ENCODE peak calls at places on chromosomes 6 and 20, in six cellular contexts. X is breast epithelium, L is adrenal gland, M is mammary epithelial cell, A is GM23248, W is tibial nerve. Y is an unnamed sample. For H3K9me3 and H3K4me1, the result is how much of the 10 kb centered on the place peaks cover.

GRCh38 chr6:4788953-4789584 is 12.9 kb downstream of the CDYL start:
- DNase-seq in X (no peak), L (no peak), M (no peak), A (no peak), W (no peak), Y (no peak)

GRCh38 chr6:126307859-126308258 is 32.1 kb upstream of the CENPW start:
- DNase-seq in X (no peak), L (no peak), M (peak), A (peak), W (no peak), Y (no peak)

GRCh38 chr6:135274561-135275293 is 93.6 kb downstream of the MYB start:
- DNase-seq in X (no peak), L (no peak), M (no peak), A (no peak), W (no peak), Y (no peak)

GRCh38 chr6:117592983-117593759 is 9.1 kb downstream of the GOPC start:
- DNase-seq in X (no peak), L (no peak), M (no peak), A (no peak), W (no peak), Y (no peak)

GRCh38 chr6:12286381-12287132 is 3.6 kb upstream of the EDN1 start:
- DNase-seq in X (no peak), L (no peak), M (no peak), A (peak), W (no peak), Y (no peak)

GRCh38 chr6:142510217-142510616 is 208.4 kb downstream of the ADGRG6 start:
- DNase-seq in X (no peak), L (no peak), M (no peak), A (no peak), W (no peak), Y (no peak)

GRCh38 chr6:116631379-116631990 is 15.2 kb downstream of the RSPH4A start:
- DNase-seq in X (no peak), L (no peak), M (peak), A (no peak), W (no peak), Y (no peak)

GRCh38 chr6:164322533-164322932 is 908.0 kb downstream of the QKI start:
- DNase-seq in X (no peak), L (no peak), M (peak), A (peak), W (no peak), Y (no peak)

GRCh38 chr20:13904766-13905165 is 85.6 kb downstream of the SEL1L2 start:
- DNase-seq in X (no peak), L (no peak), M (no peak), A (no peak), W (no peak), Y (no peak)

GRCh38 chr6:90288404-90288803 is 8.2 kb downstream of the BACH2 start:
- DNase-seq in X (no peak), L (no peak), M (no peak), A (peak), W (no peak), Y (no peak)

GRCh38 chr6:5215799-5216198 is 45.0 kb downstream of the LYRM4 start:
- DNase-seq in X (no peak), L (no peak), M (no peak), A (no peak), W (no peak), Y (no peak)

GRCh38 chr6:130697661-130698535 is 129.3 kb upstream of the SMLR1 start:
- DNase-seq in X (no peak), L (peak), M (peak), A (peak), W (no peak), Y (no peak)

GRCh38 chr6:7341989-7342742 is 29.2 kb upstream of the SSR1 start:
- DNase-seq in X (no peak), L (no peak), M (no peak), A (peak), W (no peak), Y (no peak)

GRCh38 chr6:37695857-37696219 is 1.8 kb downstream of the MDGA1 start:
- DNase-seq in X (no peak), L (no peak), M (peak), A (peak), W (no peak), Y (no peak)

GRCh38 chr6:3382399-3383279 is 74.2 kb downstream of the SLC22A23 start:
- DNase-seq in X (no peak), L (no peak), M (peak), A (peak), W (no peak), Y (no peak)

GRCh38 chr20:33301192-33301930 is 18.3 kb downstream of the BPIFB1 start:
- DNase-seq in X (no peak), L (no peak), M (peak), A (peak), W (no peak), Y (no peak)

GRCh38 chr20:53045941-53046340 is 73.8 kb downstream of the TSHZ2 start:
- DNase-seq in X (no peak), L (no peak), M (no peak), A (no peak), W (no peak), Y (no peak)

GRCh38 chr20:6388666-6389197 is 265.9 kb upstream of the FERMT1 start:
- DNase-seq in X (no peak), L (no peak), M (no peak), A (no peak), W (no peak), Y (no peak)

GRCh38 chr6:27260836-27261375 is 13.4 kb downstream of the PRSS16 start:
- DNase-seq in X (no peak), L (no peak), M (no peak), A (no peak), W (no peak), Y (no peak)

GRCh38 chr6:3202999-3203696 is 24.3 kb downstream of the TUBB2B start:
- DNase-seq in X (no peak), L (no peak), M (peak), A (peak), W (no peak), Y (no peak)

GRCh38 chr6:139545474-139546116 is 171.1 kb upstream of the CITED2 start:
- DNase-seq in X (no peak), L (no peak), M (no peak), A (no peak), W (no peak), Y (no peak)

GRCh38 chr6:78089551-78089950 is 436.7 kb downstream of the MEI4 start:
- DNase-seq in X (no peak), L (no peak), M (no peak), A (no peak), W (no peak), Y (no peak)

GRCh38 chr6:95203153-95203754 is 374.1 kb upstream of the MANEA start:
- DNase-seq in X (no peak), L (peak), M (peak), A (peak), W (no peak), Y (no peak)

GRCh38 chr6:105105094-105105493 is 74.7 kb downstream of the POPDC3 start:
- DNase-seq in X (no peak), L (no peak), M (no peak), A (no peak), W (no peak), Y (no peak)

GRCh38 chr6:140475086-140475485 is 1100.6 kb upstream of the CITED2 start:
- DNase-seq in X (peak), L (no peak), M (peak), A (peak), W (no peak), Y (no peak)

GRCh38 chr20:31674895-31675827 is 37.4 kb downstream of the COX4I2 start:
- DNase-seq in X (peak), L (peak), M (peak), A (peak), W (no peak), Y (peak)

GRCh38 chr6:17907467-17908229 is 79.8 kb downstream of the KIF13A start:
- DNase-seq in X (peak), L (peak), M (peak), A (peak), W (peak), Y (peak)

GRCh38 chr6:127952831-127953230 is 52.0 kb upstream of the THEMIS start:
- DNase-seq in X (no peak), L (no peak), M (no peak), A (peak), W (no peak), Y (no peak)

GRCh38 chr20:62114894-62115293 is 7.4 kb upstream of the LSM14B start:
- DNase-seq in X (no peak), L (no peak), M (no peak), A (no peak), W (no peak), Y (no peak)
- H3K9me3 ChIP-seq in X (under half), L (under half), M (under half), A (under half), W (under half), Y (under half)

GRCh38 chr20:5073154-5074049 is 46.4 kb downstream of the PCNA start:
- DNase-seq in X (peak), L (peak), M (peak), A (peak), W (peak), Y (peak)
- H3K4me1 ChIP-seq in X (under half), L (under half), M (under half), A (under half), W (under half), Y (under half)

GRCh38 chr6:169092375-169092774 is 161.3 kb downstream of the THBS2 start:
- DNase-seq in X (no peak), L (no peak), M (no peak), A (peak), W (no peak), Y (no peak)
- H3K9me3 ChIP-seq in X (under half), L (under half), M (under half), A (under half), W (under half), Y (under half)

GRCh38 chr6:33655155-33655554 is 34.0 kb downstream of the ITPR3 start:
- DNase-seq in X (no peak), L (no peak), M (no peak), A (peak), W (no peak), Y (no peak)

GRCh38 chr6:33651947-33652346 is 30.8 kb downstream of the ITPR3 start:
- DNase-seq in X (no peak), L (no peak), M (no peak), A (no peak), W (no peak), Y (peak)

GRCh38 chr6:33656844-33657243 is 35.7 kb downstream of the ITPR3 start:
- DNase-seq in X (no peak), L (no peak), M (no peak), A (no peak), W (no peak), Y (no peak)

GRCh38 chr6:33651403-33651802 is 30.3 kb downstream of the ITPR3 start:
- DNase-seq in X (no peak), L (no peak), M (no peak), A (no peak), W (no peak), Y (no peak)
- H3K4me1 ChIP-seq in X (under half), L (under half), M (under half), A (under half), W (under half), Y (under half)

DNA sequence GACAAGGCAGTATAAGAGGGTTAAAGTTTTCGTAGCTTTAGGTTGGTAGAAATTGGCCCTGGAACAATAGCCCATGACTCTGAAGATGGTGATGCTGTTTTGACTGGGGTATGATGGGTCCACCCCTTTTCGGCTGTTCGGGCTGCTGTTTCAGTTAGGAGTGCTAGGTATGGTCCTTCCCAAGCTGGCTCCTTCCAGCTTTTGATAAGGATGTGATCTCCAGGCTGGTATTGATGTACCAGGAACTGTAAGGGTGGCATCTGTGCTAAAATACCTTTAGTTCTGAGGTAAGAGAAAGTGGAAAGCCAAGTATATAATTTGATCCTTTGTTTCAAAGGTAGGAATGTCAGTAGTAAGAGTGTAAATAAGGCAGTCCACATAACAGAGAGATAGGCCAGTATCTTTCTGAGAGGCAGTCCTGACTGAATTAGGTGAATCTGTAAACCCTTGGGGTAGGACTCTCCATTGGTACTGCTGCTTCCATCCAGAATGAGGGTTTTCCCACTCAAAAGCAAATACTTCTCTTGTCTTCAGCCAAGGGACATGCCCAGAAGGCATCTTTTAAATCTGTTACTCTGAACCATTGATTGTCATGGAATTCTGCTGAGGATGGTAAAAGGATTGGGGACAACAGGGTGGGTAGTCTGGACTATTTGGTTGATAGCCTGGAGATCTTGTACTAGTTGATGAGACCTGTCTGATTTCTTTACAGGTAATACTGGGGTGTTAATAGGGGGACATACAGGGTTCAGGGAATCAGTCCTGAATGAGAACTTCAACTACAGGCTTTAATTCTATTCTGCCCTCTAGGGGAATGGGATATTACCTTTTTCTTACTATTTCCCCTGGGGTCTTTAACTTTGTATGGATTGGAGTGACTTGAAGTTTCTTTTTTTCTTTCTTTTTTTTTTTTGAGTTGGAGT is 6.1 kb upstream of the ZNFX1 start:
- DNase-seq in X (no peak), L (no peak), M (no peak), A (peak), W (no peak), Y (no peak)
- H3K9me3 ChIP-seq in X (half or more), L (under half), M (under half), A (under half), W (under half), Y (under half)

GRCh38 chr6:89085409-89086012 is 5.0 kb downstream of the PNRC1 start:
- DNase-seq in X (no peak), L (no peak), M (peak), A (no peak), W (no peak), Y (no peak)
- H3K4me1 ChIP-seq in X (under half), L (under half), M (under half), A (under half), W (under half), Y (under half)

GRCh38 chr6:56996401-56996800 is 41.5 kb downstream of the BEND6 start:
- DNase-seq in X (no peak), L (no peak), M (no peak), A (no peak), W (no peak), Y (no peak)
- H3K9me3 ChIP-seq in X (under half), L (under half), M (under half), A (under half), W (under half), Y (under half)

GRCh38 chr20:21656299-21657067 is 49.0 kb upstream of the PAX1 start:
- DNase-seq in X (no peak), L (no peak), M (no peak), A (no peak), W (no peak), Y (no peak)
- H3K4me1 ChIP-seq in X (under half), L (under half), M (under half), A (under half), W (under half), Y (under half)

GRCh38 chr6:62640749-62641148 is 354.7 kb upstream of the KHDRBS2 start:
- DNase-seq in X (no peak), L (no peak), M (no peak), A (no peak), W (no peak), Y (no peak)
- H3K9me3 ChIP-seq in X (under half), L (under half), M (under half), A (under half), W (under half), Y (under half)

GRCh38 chr20:48921883-48922867 is 664 bp downstream of the ARFGEF2 start:
- DNase-seq in X (no peak), L (peak), M (peak), A (peak), W (no peak), Y (peak)

GRCh38 chr20:48926816-48927215 is 5.3 kb downstream of the ARFGEF2 start:
- DNase-seq in X (no peak), L (no peak), M (no peak), A (no peak), W (no peak), Y (no peak)

GRCh38 chr20:48923149-48923718 is 1.7 kb downstream of the ARFGEF2 start:
- DNase-seq in X (no peak), L (no peak), M (no peak), A (peak), W (no peak), Y (no peak)

GRCh38 chr20:48926267-48926666 is 4.8 kb downstream of the ARFGEF2 start:
- DNase-seq in X (no peak), L (no peak), M (no peak), A (no peak), W (no peak), Y (no peak)

DNA sequence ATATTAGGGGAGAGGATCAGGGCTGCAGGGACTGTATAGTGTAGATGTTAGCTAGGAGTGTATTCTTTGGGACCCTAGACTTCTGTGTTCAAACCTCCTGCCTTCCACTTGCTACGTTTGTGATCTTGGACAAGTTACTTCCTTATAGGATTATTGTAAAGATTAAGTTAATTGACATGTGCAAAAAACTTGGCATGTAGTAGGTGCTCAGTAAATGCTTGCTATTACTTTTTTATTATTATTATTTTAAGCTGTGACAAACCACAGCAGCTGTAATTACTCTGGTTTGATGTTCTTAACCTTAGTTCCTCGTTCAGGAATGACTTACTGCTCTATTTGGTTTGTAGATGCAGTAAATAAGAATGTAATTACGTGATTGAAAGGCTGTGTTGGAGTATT is 3.2 kb downstream of the ARFGEF2 start:
- DNase-seq in X (no peak), L (no peak), M (no peak), A (no peak), W (no peak), Y (no peak)
- H3K4me1 ChIP-seq in X (under half), L (under half), M (under half), A (under half), W (half or more), Y (under half)